ENCODE peak calls at places on chromosomes 4 and X, in four cellular contexts. P is AG09309; Z is CD4-positive, alpha-beta memory T cell; U is foreskin fibroblast. G is an unnamed sample.

GRCh38 chr4:113106076-113106475 is 56.6 kb downstream of the ANK2 start:
- DNase-seq in P (peak), Z (no peak), U (peak), G (no peak)

GRCh38 chr4:589219-589963 is 13.3 kb upstream of the TMEM271 start:
- DNase-seq in P (no peak), Z (no peak), U (no peak), G (no peak)

GRCh38 chr4:154004859-154005520 is 216.1 kb upstream of the SFRP2 start:
- DNase-seq in P (peak), Z (no peak), U (peak), G (peak)

GRCh38 chr4:156559346-156559745 is 412.3 kb downstream of the PDGFC start:
- DNase-seq in P (no peak), Z (no peak), U (no peak), G (no peak)

GRCh38 chr4:38482696-38483095 is 181.3 kb upstream of the KLF3 start:
- DNase-seq in P (no peak), Z (peak), U (no peak), G (no peak)

GRCh38 chrX:1401611-1402430 is 9.9 kb upstream of the SLC25A6 start:
- DNase-seq in P (no peak), Z (no peak), U (no peak), G (no peak)

GRCh38 chr4:169810325-169811323 is 52.9 kb upstream of the HPF1 start:
- DNase-seq in P (peak), Z (peak), U (peak), G (peak)

GRCh38 chrX:23503835-23504539 is 163.3 kb upstream of the PRDX4 start:
- DNase-seq in P (peak), Z (no peak), U (peak), G (peak)

GRCh38 chr4:128615197-128615596 is 194.3 kb upstream of the JADE1 start:
- DNase-seq in P (no peak), Z (no peak), U (no peak), G (no peak)

GRCh38 chr4:148874331-148874730 is 432.1 kb upstream of the NR3C2 start:
- DNase-seq in P (no peak), Z (no peak), U (no peak), G (no peak)

GRCh38 chr4:88661724-88662123 is 35.9 kb downstream of the NAP1L5 start:
- DNase-seq in P (peak), Z (no peak), U (peak), G (peak)

GRCh38 chrX:69038826-69039225 is 126.4 kb downstream of the PJA1 start:
- DNase-seq in P (no peak), Z (no peak), U (no peak), G (no peak)

GRCh38 chr4:152937535-152938236 is 1.6 kb downstream of the FHDC1 start:
- DNase-seq in P (no peak), Z (no peak), U (no peak), G (no peak)

GRCh38 chr4:129254126-129254525 is 158.2 kb downstream of the C4orf33 start:
- DNase-seq in P (no peak), Z (no peak), U (no peak), G (no peak)

GRCh38 chrX:119512145-119512800 is 44.0 kb downstream of the SLC25A5 start:
- DNase-seq in P (peak), Z (no peak), U (peak), G (peak)

GRCh38 chr4:149746281-149746680 is 69.4 kb downstream of the IQCM start:
- DNase-seq in P (no peak), Z (no peak), U (no peak), G (no peak)

GRCh38 chr4:171639540-171639939 is 173.7 kb upstream of the GALNTL6 start:
- DNase-seq in P (no peak), Z (no peak), U (no peak), G (no peak)

GRCh38 chrX:69948398-69948797 is 101.3 kb downstream of the AWAT2 start:
- DNase-seq in P (no peak), Z (no peak), U (no peak), G (no peak)

GRCh38 chr4:80586716-80587115 is 251.2 kb downstream of the CFAP299 start:
- DNase-seq in P (no peak), Z (no peak), U (no peak), G (no peak)

GRCh38 chrX:106898462-106898861 is 4.7 kb downstream of the RIPPLY1 start:
- DNase-seq in P (no peak), Z (peak), U (peak), G (no peak)

GRCh38 chr4:148273501-148273986 is 168.7 kb downstream of the NR3C2 start:
- DNase-seq in P (no peak), Z (no peak), U (no peak), G (no peak)

GRCh38 chr4:7166981-7167700 is 25.2 kb upstream of the SORCS2 start:
- DNase-seq in P (no peak), Z (no peak), U (no peak), G (no peak)

GRCh38 chr4:41853973-41854372 is 81.3 kb upstream of the TMEM33 start:
- DNase-seq in P (no peak), Z (no peak), U (no peak), G (no peak)

GRCh38 chr4:187827631-187828030 is 167.9 kb upstream of the ZFP42 start:
- DNase-seq in P (no peak), Z (no peak), U (no peak), G (no peak)

GRCh38 chrX:134604701-134605271 is 53.5 kb downstream of the PLAC1 start:
- DNase-seq in P (no peak), Z (no peak), U (no peak), G (no peak)

GRCh38 chr4:173211222-173211621 is 42.6 kb downstream of the GALNT7 start:
- DNase-seq in P (no peak), Z (no peak), U (no peak), G (no peak)

GRCh38 chr4:70706516-70706915 is 15.2 kb upstream of the RUFY3 start:
- DNase-seq in P (no peak), Z (no peak), U (no peak), G (no peak)

GRCh38 chr4:6926681-6927478 is 17.3 kb downstream of the TBC1D14 start:
- DNase-seq in P (no peak), Z (peak), U (no peak), G (no peak)

GRCh38 chrX:121301822-121302221 is 254.4 kb downstream of the GLUD2 start:
- DNase-seq in P (no peak), Z (no peak), U (no peak), G (no peak)

GRCh38 chrX:18594079-18594478 is 77.8 kb downstream of the RS1 start:
- DNase-seq in P (no peak), Z (no peak), U (no peak), G (no peak)

GRCh38 chr4:81314196-81314896 is 99.3 kb upstream of the PRKG2 start:
- DNase-seq in P (peak), Z (no peak), U (peak), G (no peak)

GRCh38 chrX:131792789-131793462 is 230.2 kb upstream of the STK26 start:
- DNase-seq in P (peak), Z (peak), U (peak), G (no peak)

GRCh38 chrX:39137363-39137954 is 336.2 kb downstream of the MID1IP1 start:
- DNase-seq in P (no peak), Z (no peak), U (no peak), G (no peak)

GRCh38 chr4:123064390-123064789 is 142.0 kb upstream of the NUDT6 start:
- DNase-seq in P (no peak), Z (no peak), U (peak), G (peak)

GRCh38 chr4:87150498-87151261 is 69.7 kb downstream of the KLHL8 start:
- DNase-seq in P (peak), Z (peak), U (peak), G (peak)

GRCh38 chrX:115584715-115585114 is 23.7 kb downstream of the PLS3 start:
- DNase-seq in P (no peak), Z (no peak), U (no peak), G (no peak)
- H3K4me3 ChIP-seq in P (no peak), Z (no peak), U (no peak), G (no peak)

GRCh38 chrX:153945956-153946909 is 1.8 kb upstream of the RENBP start:
- DNase-seq in P (no peak), Z (no peak), U (no peak), G (no peak)
- H3K4me3 ChIP-seq in P (no peak), Z (no peak), U (no peak), G (no peak)

GRCh38 chr4:17778431-17778830 is 3.0 kb downstream of the FAM184B start:
- DNase-seq in P (no peak), Z (no peak), U (no peak), G (no peak)

GRCh38 chr4:17785858-17786257 is 4.4 kb upstream of the FAM184B start:
- DNase-seq in P (no peak), Z (no peak), U (no peak), G (no peak)

GRCh38 chr4:17780461-17781071 is 855 bp downstream of the FAM184B start:
- DNase-seq in P (no peak), Z (no peak), U (peak), G (no peak)

GRCh38 chr4:17781831-17782287 is 438 bp upstream of the FAM184B start:
- DNase-seq in P (no peak), Z (no peak), U (no peak), G (no peak)

DNA sequence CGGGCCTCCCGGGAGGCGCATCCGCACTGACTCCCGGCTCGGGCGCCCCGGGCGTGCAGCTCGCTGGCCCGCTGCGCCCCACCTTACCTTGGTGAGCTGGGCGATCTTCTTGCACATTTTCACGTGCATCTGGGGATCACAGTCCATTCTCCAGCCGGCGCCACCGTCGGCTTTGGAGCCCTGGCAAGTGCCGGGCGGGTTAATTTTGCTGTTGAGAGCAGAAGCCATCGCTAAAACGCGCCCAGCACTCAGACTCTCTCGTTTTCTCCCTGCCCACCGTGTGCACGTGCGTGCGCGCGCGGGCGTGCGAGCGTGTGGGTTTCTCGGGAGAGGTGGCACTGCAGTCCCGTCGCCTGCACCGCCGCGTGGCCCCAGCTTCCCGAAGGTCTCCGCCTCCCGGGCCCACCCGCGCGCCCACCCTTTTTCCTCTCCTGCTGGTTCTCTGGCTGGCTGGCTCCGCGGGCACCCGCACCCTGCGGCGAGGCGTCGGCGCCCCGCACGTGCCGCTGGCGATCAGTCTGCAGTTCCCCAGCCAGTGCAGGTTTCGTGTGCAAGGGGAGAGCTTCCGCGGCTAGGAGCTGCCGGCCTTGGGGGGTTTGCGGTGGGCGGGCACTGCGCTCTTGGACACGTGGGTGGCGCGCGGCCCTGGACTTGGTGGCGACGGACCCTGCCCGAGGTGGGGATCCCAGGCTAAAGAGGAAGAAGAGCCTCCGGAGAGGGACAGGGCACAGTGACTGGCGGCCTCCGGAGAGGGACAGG is at the start of gene FAM184B:
- DNase-seq in P (no peak), Z (no peak), U (no peak), G (no peak)
- H3K4me3 ChIP-seq in P (peak), Z (no peak), U (peak), G (peak)

GRCh38 chr4:56297801-56298200 is 89.5 kb downstream of the AASDH start:
- DNase-seq in P (no peak), Z (no peak), U (no peak), G (no peak)

GRCh38 chr4:56298210-56298609 is 89.1 kb downstream of the AASDH start:
- DNase-seq in P (no peak), Z (no peak), U (no peak), G (no peak)

GRCh38 chr4:56302102-56302501 is 85.2 kb downstream of the AASDH start:
- DNase-seq in P (no peak), Z (no peak), U (no peak), G (no peak)

GRCh38 chr4:56302775-56303174 is 84.5 kb downstream of the AASDH start:
- DNase-seq in P (no peak), Z (no peak), U (no peak), G (no peak)

GRCh38 chr4:56301181-56302076 is 85.9 kb downstream of the AASDH start:
- DNase-seq in P (peak), Z (peak), U (peak), G (peak)
- H3K4me3 ChIP-seq in P (no peak), Z (peak), U (no peak), G (no peak)

GRCh38 chr4:5120468-5120867 is 69.2 kb downstream of the STK32B start:
- DNase-seq in P (no peak), Z (no peak), U (no peak), G (no peak)

GRCh38 chr4:5124876-5125275 is 73.6 kb downstream of the STK32B start:
- DNase-seq in P (no peak), Z (no peak), U (no peak), G (no peak)

GRCh38 chr4:5122114-5122513 is 70.8 kb downstream of the STK32B start:
- DNase-seq in P (no peak), Z (no peak), U (no peak), G (no peak)

GRCh38 chr4:5118091-5118786 is 67.0 kb downstream of the STK32B start:
- DNase-seq in P (no peak), Z (no peak), U (no peak), G (no peak)

GRCh38 chr4:5120067-5120466 is 68.8 kb downstream of the STK32B start:
- DNase-seq in P (no peak), Z (no peak), U (no peak), G (no peak)
- H3K4me3 ChIP-seq in P (no peak), Z (no peak), U (no peak), G (no peak)

DNA sequence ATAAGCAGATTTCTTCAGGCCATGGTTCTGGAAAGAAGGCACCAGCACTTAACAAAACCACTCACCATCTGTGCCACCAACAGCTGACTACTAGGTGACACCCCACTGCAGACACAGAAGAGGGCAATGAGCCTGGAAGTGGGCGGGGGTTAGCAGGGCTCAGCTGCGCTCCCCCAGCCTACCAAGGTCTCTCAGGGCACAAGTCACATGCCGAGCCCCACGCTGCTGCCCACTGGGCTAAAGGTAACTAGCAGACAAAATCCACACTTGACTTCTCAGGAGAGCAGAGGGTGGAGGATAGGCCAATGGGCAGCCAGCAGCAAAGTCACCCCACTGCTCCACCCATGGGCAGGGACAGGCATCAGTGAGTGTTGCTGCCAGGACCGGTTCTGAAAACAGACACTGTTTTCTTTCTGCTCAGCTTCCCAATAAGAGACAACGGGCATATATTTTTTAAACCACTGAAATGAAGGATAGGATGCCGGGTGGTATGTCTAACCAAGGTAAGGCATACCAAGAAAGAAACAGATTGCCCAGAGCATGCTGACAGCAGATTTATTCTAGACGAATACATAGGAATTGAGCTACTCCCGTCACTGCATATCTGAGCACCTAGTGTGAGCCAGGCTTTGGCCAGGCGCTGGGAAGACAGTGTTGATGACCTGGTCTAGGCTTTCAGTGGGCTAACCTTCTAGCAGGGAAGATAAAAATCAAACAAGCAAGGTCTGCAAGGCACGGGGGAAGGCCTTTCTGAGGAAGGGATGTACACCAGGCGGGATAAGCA is 20.1 kb downstream of the ACSL1 start:
- DNase-seq in P (no peak), Z (no peak), U (no peak), G (no peak)
- H3K4me3 ChIP-seq in P (no peak), Z (no peak), U (no peak), G (no peak)

GRCh38 chrX:21659320-21659719 is 1.2 kb upstream of the KLHL34 start:
- DNase-seq in P (no peak), Z (no peak), U (no peak), G (no peak)
- H3K4me3 ChIP-seq in P (no peak), Z (no peak), U (no peak), G (no peak)